ENCODE peak calls at places on chromosomes 4 and X, in four cellular contexts. One of them, this sample, is unnamed.

GRCh38 chrX:151176351-151176750 is at the start of gene GPR50:
- DNase-seq in NCI-H774: no peak
- DNase-seq in T-helper 2 cell: no peak
- DNase-seq in Caco-2: no peak
- DNase-seq in this sample: no peak

GRCh38 chrX:13081385-13082285 is 37.2 kb upstream of the FAM9C start:
- DNase-seq in Caco-2: no peak
- DNase-seq in NCI-H774: no peak
- DNase-seq in T-helper 2 cell: no peak
- DNase-seq in this sample: no peak

GRCh38 chrX:40391662-40392061 is 189.1 kb upstream of the ATP6AP2 start:
- DNase-seq in T-helper 2 cell: no peak
- DNase-seq in Caco-2: no peak
- DNase-seq in NCI-H774: no peak
- DNase-seq in this sample: no peak

GRCh38 chr4:74886490-74886889 is 46.4 kb upstream of the PARM1 start:
- DNase-seq in NCI-H774: peak; percentile 43
- DNase-seq in Caco-2: no peak
- DNase-seq in T-helper 2 cell: no peak
- DNase-seq in this sample: no peak

GRCh38 chr4:109166126-109166525 is 136.3 kb downstream of the COL25A1 start:
- DNase-seq in T-helper 2 cell: no peak
- DNase-seq in Caco-2: no peak
- DNase-seq in NCI-H774: no peak
- DNase-seq in this sample: no peak

GRCh38 chrX:66015152-66015827 is 24.6 kb downstream of the VSIG4 start:
- DNase-seq in Caco-2: no peak
- DNase-seq in T-helper 2 cell: no peak
- DNase-seq in NCI-H774: no peak
- DNase-seq in this sample: no peak

GRCh38 chr4:17301869-17302268 is 210.0 kb downstream of the QDPR start:
- DNase-seq in T-helper 2 cell: no peak
- DNase-seq in Caco-2: no peak
- DNase-seq in NCI-H774: no peak
- DNase-seq in this sample: no peak

GRCh38 chr4:76016383-76016782 is 6.9 kb downstream of the CXCL10 start:
- DNase-seq in NCI-H774: no peak
- DNase-seq in T-helper 2 cell: no peak
- DNase-seq in Caco-2: peak; percentile 76
- DNase-seq in this sample: no peak

GRCh38 chr4:152663203-152664066 is 16.4 kb downstream of the TMEM154 start:
- DNase-seq in NCI-H774: no peak
- DNase-seq in Caco-2: no peak
- DNase-seq in T-helper 2 cell: no peak
- DNase-seq in this sample: no peak

GRCh38 chr4:137707626-137708025 is 175.3 kb upstream of the PCDH18 start:
- DNase-seq in T-helper 2 cell: no peak
- DNase-seq in NCI-H774: no peak
- DNase-seq in Caco-2: no peak
- DNase-seq in this sample: no peak

GRCh38 chr4:176837176-176837915 is 44.6 kb upstream of the VEGFC start:
- DNase-seq in T-helper 2 cell: no peak
- DNase-seq in NCI-H774: no peak
- DNase-seq in Caco-2: no peak
- DNase-seq in this sample: no peak

GRCh38 chr4:77852892-77853495 is 9.6 kb upstream of the MRPL1 start:
- DNase-seq in NCI-H774: no peak
- DNase-seq in Caco-2: no peak
- DNase-seq in T-helper 2 cell: peak; percentile 15
- DNase-seq in this sample: no peak

GRCh38 chr4:6965329-6965728 is 55.7 kb downstream of the TBC1D14 start:
- DNase-seq in Caco-2: no peak
- DNase-seq in NCI-H774: no peak
- DNase-seq in T-helper 2 cell: no peak
- DNase-seq in this sample: no peak

GRCh38 chr4:66750273-66750672 is 795.0 kb downstream of the CENPC start:
- DNase-seq in T-helper 2 cell: no peak
- DNase-seq in NCI-H774: no peak
- DNase-seq in Caco-2: no peak
- DNase-seq in this sample: no peak

GRCh38 chrX:17564689-17565409 is 172.4 kb upstream of the SCML1 start:
- DNase-seq in NCI-H774: no peak
- DNase-seq in T-helper 2 cell: no peak
- DNase-seq in Caco-2: no peak
- DNase-seq in this sample: no peak

GRCh38 chr4:22597471-22597870 is 81.6 kb upstream of the ADGRA3 start:
- DNase-seq in Caco-2: no peak
- DNase-seq in T-helper 2 cell: no peak
- DNase-seq in NCI-H774: no peak
- DNase-seq in this sample: no peak

GRCh38 chr4:189341881-189342280 is 598.8 kb upstream of the FRG1 start:
- DNase-seq in T-helper 2 cell: no peak
- DNase-seq in NCI-H774: no peak
- DNase-seq in Caco-2: no peak
- DNase-seq in this sample: no peak

GRCh38 chr4:58406762-58407161 is 1296.6 kb upstream of the IGFBP7 start:
- DNase-seq in Caco-2: no peak
- DNase-seq in NCI-H774: no peak
- DNase-seq in T-helper 2 cell: no peak
- DNase-seq in this sample: no peak

GRCh38 chr4:38610844-38611550 is 53.0 kb upstream of the KLF3 start:
- DNase-seq in Caco-2: no peak
- DNase-seq in NCI-H774: peak; percentile 21
- DNase-seq in T-helper 2 cell: no peak
- DNase-seq in this sample: no peak

GRCh38 chr4:88098993-88099752 is 59.3 kb downstream of the ABCG2 start:
- DNase-seq in T-helper 2 cell: no peak
- DNase-seq in NCI-H774: no peak
- DNase-seq in Caco-2: no peak
- DNase-seq in this sample: no peak

GRCh38 chrX:40267334-40268118 is 169.8 kb upstream of the BCOR start:
- DNase-seq in Caco-2: no peak
- DNase-seq in T-helper 2 cell: no peak
- DNase-seq in NCI-H774: no peak
- DNase-seq in this sample: no peak

GRCh38 chr4:188551156-188551555 is 411.9 kb downstream of the TRIML1 start:
- DNase-seq in Caco-2: no peak
- DNase-seq in NCI-H774: no peak
- DNase-seq in T-helper 2 cell: no peak
- DNase-seq in this sample: no peak

GRCh38 chr4:73763877-73764276 is 23.5 kb downstream of the CXCL8 start:
- DNase-seq in T-helper 2 cell: no peak
- DNase-seq in Caco-2: no peak
- DNase-seq in NCI-H774: no peak
- DNase-seq in this sample: no peak

This sample was measured in HuH-7.5.